ENCODE peak calls at places on chromosomes 12 and 14, in ten cellular contexts. One of them, this sample, is unnamed.

GRCh38 chr14:32468955-32469354 is 139.9 kb downstream of the AKAP6 start:
- DNase-seq in nucleus accumbens: no peak
- DNase-seq in hepatocyte: peak
- DNase-seq in Karpas-422: no peak
- DNase-seq in adrenal gland: peak
- DNase-seq in stimulated activated CD4-positive, alpha-beta T cell treated with anti-CD3 and anti-CD28 coated beads, Interleukin-1b, Interleukin-23, amount 100 ng/mL, for 48 hours: no peak
- DNase-seq in WTC11: no peak
- DNase-seq in stimulated activated effector memory CD8-positive, alpha-beta T cell treated with anti-CD3 and anti-CD28 coated beads, Interleukin-12 subunit alpha, Interleukin-12 subunit beta, amount 100 ng/mL, for 72 hours: no peak
- DNase-seq in NCI-H510A treated with DMSO at 0.1 percent for 48 hours: no peak
- DNase-seq in GOT3: no peak
- DNase-seq in this sample: no peak

GRCh38 chr12:46677749-46678148 is 148.0 kb downstream of the SLC38A4 start:
- DNase-seq in Karpas-422: no peak
- DNase-seq in NCI-H510A treated with DMSO at 0.1 percent for 48 hours: peak
- DNase-seq in nucleus accumbens: no peak
- DNase-seq in WTC11: no peak
- DNase-seq in stimulated activated effector memory CD8-positive, alpha-beta T cell treated with anti-CD3 and anti-CD28 coated beads, Interleukin-12 subunit alpha, Interleukin-12 subunit beta, amount 100 ng/mL, for 72 hours: no peak
- DNase-seq in adrenal gland: no peak
- DNase-seq in hepatocyte: peak
- DNase-seq in GOT3: no peak
- DNase-seq in stimulated activated CD4-positive, alpha-beta T cell treated with anti-CD3 and anti-CD28 coated beads, Interleukin-1b, Interleukin-23, amount 100 ng/mL, for 48 hours: no peak
- DNase-seq in this sample: no peak

GRCh38 chr12:84463756-84464495 is 448.7 kb downstream of the SLC6A15 start:
- DNase-seq in stimulated activated effector memory CD8-positive, alpha-beta T cell treated with anti-CD3 and anti-CD28 coated beads, Interleukin-12 subunit alpha, Interleukin-12 subunit beta, amount 100 ng/mL, for 72 hours: no peak
- DNase-seq in nucleus accumbens: no peak
- DNase-seq in GOT3: no peak
- DNase-seq in Karpas-422: no peak
- DNase-seq in WTC11: no peak
- DNase-seq in NCI-H510A treated with DMSO at 0.1 percent for 48 hours: no peak
- DNase-seq in hepatocyte: peak
- DNase-seq in stimulated activated CD4-positive, alpha-beta T cell treated with anti-CD3 and anti-CD28 coated beads, Interleukin-1b, Interleukin-23, amount 100 ng/mL, for 48 hours: no peak
- DNase-seq in adrenal gland: no peak
- DNase-seq in this sample: no peak

GRCh38 chr12:68131867-68132414 is 27.6 kb downstream of the IFNG start:
- DNase-seq in Karpas-422: no peak
- DNase-seq in adrenal gland: no peak
- DNase-seq in nucleus accumbens: no peak
- DNase-seq in GOT3: no peak
- DNase-seq in stimulated activated effector memory CD8-positive, alpha-beta T cell treated with anti-CD3 and anti-CD28 coated beads, Interleukin-12 subunit alpha, Interleukin-12 subunit beta, amount 100 ng/mL, for 72 hours: no peak
- DNase-seq in hepatocyte: no peak
- DNase-seq in stimulated activated CD4-positive, alpha-beta T cell treated with anti-CD3 and anti-CD28 coated beads, Interleukin-1b, Interleukin-23, amount 100 ng/mL, for 48 hours: no peak
- DNase-seq in WTC11: no peak
- DNase-seq in NCI-H510A treated with DMSO at 0.1 percent for 48 hours: no peak
- DNase-seq in this sample: no peak

GRCh38 chr12:105948331-105948730 is 190.4 kb downstream of the NUAK1 start:
- DNase-seq in adrenal gland: no peak
- DNase-seq in hepatocyte: no peak
- DNase-seq in stimulated activated CD4-positive, alpha-beta T cell treated with anti-CD3 and anti-CD28 coated beads, Interleukin-1b, Interleukin-23, amount 100 ng/mL, for 48 hours: no peak
- DNase-seq in Karpas-422: no peak
- DNase-seq in nucleus accumbens: no peak
- DNase-seq in WTC11: no peak
- DNase-seq in stimulated activated effector memory CD8-positive, alpha-beta T cell treated with anti-CD3 and anti-CD28 coated beads, Interleukin-12 subunit alpha, Interleukin-12 subunit beta, amount 100 ng/mL, for 72 hours: no peak
- DNase-seq in GOT3: no peak
- DNase-seq in NCI-H510A treated with DMSO at 0.1 percent for 48 hours: peak
- DNase-seq in this sample: no peak

GRCh38 chr14:30369531-30370180 is 189.3 kb upstream of the G2E3 start:
- DNase-seq in Karpas-422: no peak
- DNase-seq in hepatocyte: no peak
- DNase-seq in GOT3: no peak
- DNase-seq in adrenal gland: no peak
- DNase-seq in NCI-H510A treated with DMSO at 0.1 percent for 48 hours: no peak
- DNase-seq in nucleus accumbens: no peak
- DNase-seq in WTC11: no peak
- DNase-seq in stimulated activated effector memory CD8-positive, alpha-beta T cell treated with anti-CD3 and anti-CD28 coated beads, Interleukin-12 subunit alpha, Interleukin-12 subunit beta, amount 100 ng/mL, for 72 hours: no peak
- DNase-seq in stimulated activated CD4-positive, alpha-beta T cell treated with anti-CD3 and anti-CD28 coated beads, Interleukin-1b, Interleukin-23, amount 100 ng/mL, for 48 hours: no peak
- DNase-seq in this sample: no peak

GRCh38 chr12:109835827-109836226 is 2.6 kb upstream of the TRPV4 start:
- DNase-seq in GOT3: no peak
- DNase-seq in WTC11: no peak
- DNase-seq in stimulated activated CD4-positive, alpha-beta T cell treated with anti-CD3 and anti-CD28 coated beads, Interleukin-1b, Interleukin-23, amount 100 ng/mL, for 48 hours: no peak
- DNase-seq in Karpas-422: no peak
- DNase-seq in NCI-H510A treated with DMSO at 0.1 percent for 48 hours: no peak
- DNase-seq in hepatocyte: no peak
- DNase-seq in adrenal gland: no peak
- DNase-seq in nucleus accumbens: no peak
- DNase-seq in stimulated activated effector memory CD8-positive, alpha-beta T cell treated with anti-CD3 and anti-CD28 coated beads, Interleukin-12 subunit alpha, Interleukin-12 subunit beta, amount 100 ng/mL, for 72 hours: no peak
- DNase-seq in this sample: no peak

GRCh38 chr12:104653730-104654328 is 197.1 kb downstream of the CHST11 start:
- DNase-seq in nucleus accumbens: no peak
- DNase-seq in NCI-H510A treated with DMSO at 0.1 percent for 48 hours: no peak
- DNase-seq in Karpas-422: peak
- DNase-seq in stimulated activated effector memory CD8-positive, alpha-beta T cell treated with anti-CD3 and anti-CD28 coated beads, Interleukin-12 subunit alpha, Interleukin-12 subunit beta, amount 100 ng/mL, for 72 hours: no peak
- DNase-seq in stimulated activated CD4-positive, alpha-beta T cell treated with anti-CD3 and anti-CD28 coated beads, Interleukin-1b, Interleukin-23, amount 100 ng/mL, for 48 hours: no peak
- DNase-seq in GOT3: no peak
- DNase-seq in WTC11: peak
- DNase-seq in hepatocyte: no peak
- DNase-seq in adrenal gland: no peak
- DNase-seq in this sample: no peak

GRCh38 chr14:53399057-53399456 is 245.9 kb upstream of the DDHD1 start:
- DNase-seq in adrenal gland: no peak
- DNase-seq in stimulated activated effector memory CD8-positive, alpha-beta T cell treated with anti-CD3 and anti-CD28 coated beads, Interleukin-12 subunit alpha, Interleukin-12 subunit beta, amount 100 ng/mL, for 72 hours: no peak
- DNase-seq in nucleus accumbens: no peak
- DNase-seq in GOT3: no peak
- DNase-seq in stimulated activated CD4-positive, alpha-beta T cell treated with anti-CD3 and anti-CD28 coated beads, Interleukin-1b, Interleukin-23, amount 100 ng/mL, for 48 hours: no peak
- DNase-seq in hepatocyte: no peak
- DNase-seq in WTC11: peak
- DNase-seq in NCI-H510A treated with DMSO at 0.1 percent for 48 hours: no peak
- DNase-seq in Karpas-422: no peak
- DNase-seq in this sample: no peak

GRCh38 chr12:75568387-75568786 is 57.0 kb upstream of the KRR1 start:
- DNase-seq in nucleus accumbens: no peak
- DNase-seq in adrenal gland: no peak
- DNase-seq in stimulated activated effector memory CD8-positive, alpha-beta T cell treated with anti-CD3 and anti-CD28 coated beads, Interleukin-12 subunit alpha, Interleukin-12 subunit beta, amount 100 ng/mL, for 72 hours: no peak
- DNase-seq in NCI-H510A treated with DMSO at 0.1 percent for 48 hours: no peak
- DNase-seq in stimulated activated CD4-positive, alpha-beta T cell treated with anti-CD3 and anti-CD28 coated beads, Interleukin-1b, Interleukin-23, amount 100 ng/mL, for 48 hours: no peak
- DNase-seq in WTC11: no peak
- DNase-seq in Karpas-422: no peak
- DNase-seq in hepatocyte: no peak
- DNase-seq in GOT3: no peak
- DNase-seq in this sample: no peak

GRCh38 chr14:94480809-94481208 is 4.8 kb upstream of the SERPINA9 start:
- DNase-seq in Karpas-422: no peak
- DNase-seq in GOT3: no peak
- DNase-seq in hepatocyte: peak
- DNase-seq in WTC11: no peak
- DNase-seq in stimulated activated CD4-positive, alpha-beta T cell treated with anti-CD3 and anti-CD28 coated beads, Interleukin-1b, Interleukin-23, amount 100 ng/mL, for 48 hours: no peak
- DNase-seq in adrenal gland: no peak
- DNase-seq in nucleus accumbens: no peak
- DNase-seq in stimulated activated effector memory CD8-positive, alpha-beta T cell treated with anti-CD3 and anti-CD28 coated beads, Interleukin-12 subunit alpha, Interleukin-12 subunit beta, amount 100 ng/mL, for 72 hours: no peak
- DNase-seq in NCI-H510A treated with DMSO at 0.1 percent for 48 hours: no peak
- DNase-seq in this sample: no peak

GRCh38 chr12:120688527-120689071 is 1.6 kb downstream of the MLEC start:
- DNase-seq in adrenal gland: peak
- DNase-seq in NCI-H510A treated with DMSO at 0.1 percent for 48 hours: peak
- DNase-seq in Karpas-422: no peak
- DNase-seq in stimulated activated effector memory CD8-positive, alpha-beta T cell treated with anti-CD3 and anti-CD28 coated beads, Interleukin-12 subunit alpha, Interleukin-12 subunit beta, amount 100 ng/mL, for 72 hours: no peak
- DNase-seq in nucleus accumbens: no peak
- DNase-seq in WTC11: no peak
- DNase-seq in hepatocyte: peak
- DNase-seq in stimulated activated CD4-positive, alpha-beta T cell treated with anti-CD3 and anti-CD28 coated beads, Interleukin-1b, Interleukin-23, amount 100 ng/mL, for 48 hours: no peak
- DNase-seq in GOT3: no peak
- DNase-seq in this sample: no peak

GRCh38 chr14:68795602-68796417 is 2.9 kb upstream of the ZFP36L1 start:
- DNase-seq in Karpas-422: peak
- DNase-seq in stimulated activated CD4-positive, alpha-beta T cell treated with anti-CD3 and anti-CD28 coated beads, Interleukin-1b, Interleukin-23, amount 100 ng/mL, for 48 hours: peak
- DNase-seq in GOT3: peak
- DNase-seq in adrenal gland: peak
- DNase-seq in WTC11: peak
- DNase-seq in stimulated activated effector memory CD8-positive, alpha-beta T cell treated with anti-CD3 and anti-CD28 coated beads, Interleukin-12 subunit alpha, Interleukin-12 subunit beta, amount 100 ng/mL, for 72 hours: peak
- DNase-seq in NCI-H510A treated with DMSO at 0.1 percent for 48 hours: peak
- DNase-seq in hepatocyte: peak
- DNase-seq in nucleus accumbens: peak
- DNase-seq in this sample: peak

This sample was measured in frontal cortex.